ENCODE peak calls at places on chromosomes 3 and 15, in five cellular contexts. Y, O, A, L and M are unnamed samples.

GRCh38 chr3:142853270-142854163 is 35.4 kb downstream of the PCOLCE2 start:
- DNase-seq in O (peak), L (no peak), A (peak), Y (no peak), M (no peak)

GRCh38 chr15:36591534-36592411 is 12.3 kb downstream of the CDIN1 start:
- DNase-seq in L (no peak), Y (no peak), A (no peak), O (peak), M (no peak)

GRCh38 chr3:47877288-47877687 is 74.3 kb downstream of the DHX30 start:
- DNase-seq in L (no peak), O (no peak), A (no peak), Y (no peak), M (no peak)

GRCh38 chr3:188339410-188340295 is 185.7 kb downstream of the LPP start:
- DNase-seq in O (no peak), A (no peak), L (no peak), Y (peak), M (no peak)

GRCh38 chr3:126889276-126890201 is 93.4 kb upstream of the PLXNA1 start:
- DNase-seq in L (no peak), O (no peak), A (no peak), Y (no peak), M (no peak)

GRCh38 chr15:25527118-25527517 is 88.3 kb upstream of the UBE3A start:
- DNase-seq in A (no peak), L (no peak), O (no peak), Y (no peak), M (no peak)

GRCh38 chr15:27989428-27989827 is 109.7 kb downstream of the OCA2 start:
- DNase-seq in O (no peak), L (no peak), Y (peak), A (no peak), M (no peak)

GRCh38 chr3:117486709-117487394 is 777.3 kb downstream of the TUSC7 start:
- DNase-seq in L (peak), O (no peak), A (no peak), Y (no peak), M (no peak)

GRCh38 chr3:114557791-114558190 is 264.0 kb downstream of the TIGIT start:
- DNase-seq in Y (no peak), L (no peak), O (no peak), A (no peak), M (no peak)

GRCh38 chr15:33735637-33736247 is 232.6 kb upstream of the CHRM5 start:
- DNase-seq in O (peak), L (no peak), Y (peak), A (peak), M (peak)

GRCh38 chr15:66359740-66360139 is 3.3 kb upstream of the TIPIN start:
- DNase-seq in O (peak), Y (no peak), A (peak), L (peak), M (no peak)

GRCh38 chr3:171108066-171108465 is 81.5 kb upstream of the SLC2A2 start:
- DNase-seq in Y (no peak), L (no peak), O (peak), A (no peak), M (no peak)

GRCh38 chr3:52405601-52406115 is 39.2 kb downstream of the SEMA3G start:
- DNase-seq in L (no peak), O (no peak), Y (no peak), A (no peak), M (peak)

GRCh38 chr3:40476478-40477470 is at the start of gene ZNF619:
- DNase-seq in Y (peak), L (no peak), O (peak), A (peak), M (peak)

GRCh38 chr15:50128266-50128665 is 9.2 kb upstream of the ATP8B4 start:
- DNase-seq in A (no peak), L (no peak), Y (peak), O (peak), M (peak)

GRCh38 chr3:105424412-105425152 is 57.9 kb downstream of the ALCAM start:
- DNase-seq in A (no peak), L (no peak), O (no peak), Y (no peak), M (no peak)

GRCh38 chr3:56291244-56291680 is 177.0 kb downstream of the ERC2 start:
- DNase-seq in L (no peak), A (no peak), Y (no peak), O (no peak), M (no peak)

GRCh38 chr3:13528217-13528801 is 20.6 kb upstream of the FBLN2 start:
- DNase-seq in A (peak), L (no peak), Y (peak), O (peak), M (peak)

GRCh38 chr3:31077021-31077601 is 182.7 kb upstream of the GADL1 start:
- DNase-seq in A (peak), Y (no peak), L (no peak), O (peak), M (peak)

GRCh38 chr3:10542518-10542917 is 37.1 kb upstream of the ATP2B2 start:
- DNase-seq in A (no peak), O (no peak), Y (no peak), L (no peak), M (no peak)

GRCh38 chr15:50051811-50052419 is 67.1 kb downstream of the ATP8B4 start:
- DNase-seq in L (no peak), O (peak), A (peak), Y (peak), M (peak)

GRCh38 chr15:74312445-74313007 is 54.9 kb downstream of the CYP11A1 start:
- DNase-seq in L (no peak), Y (no peak), A (no peak), O (no peak), M (peak)

GRCh38 chr15:74315626-74316025 is 51.8 kb downstream of the CYP11A1 start:
- DNase-seq in L (peak), Y (no peak), O (no peak), A (no peak), M (peak)

GRCh38 chr15:74313889-74314288 is 53.6 kb downstream of the CYP11A1 start:
- DNase-seq in Y (no peak), L (no peak), O (no peak), A (no peak), M (no peak)

GRCh38 chr15:74316116-74316515 is 51.3 kb downstream of the CYP11A1 start:
- DNase-seq in L (no peak), Y (no peak), O (no peak), A (no peak), M (no peak)

DNA sequence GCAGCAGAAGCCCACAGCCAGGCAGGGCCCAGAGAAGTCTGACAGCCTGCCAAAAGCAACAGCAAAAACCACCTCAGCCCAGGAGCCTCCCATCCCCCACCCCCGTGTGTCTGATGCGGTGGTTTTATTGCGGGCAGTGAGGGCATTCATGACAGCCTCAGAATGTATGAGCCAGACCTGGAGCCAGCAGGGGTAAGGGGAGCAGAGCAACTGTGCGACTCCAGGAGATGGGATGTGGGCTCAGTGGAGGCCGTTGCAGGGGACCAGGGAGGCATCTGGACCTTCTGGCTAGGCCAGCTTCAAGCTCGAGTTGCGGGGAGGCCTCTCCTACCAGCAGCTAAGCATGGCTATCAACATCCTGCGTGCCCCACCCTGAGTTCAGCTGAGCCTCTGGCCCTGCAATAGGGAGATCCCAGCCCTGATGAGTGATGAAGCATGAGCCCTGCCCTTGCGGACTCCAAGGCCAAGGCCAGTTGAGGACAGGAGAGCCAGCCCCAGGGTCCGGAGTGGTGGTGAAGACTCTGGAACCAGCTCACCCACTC is 52.5 kb downstream of the CYP11A1 start:
- DNase-seq in L (no peak), A (no peak), O (no peak), Y (no peak), M (peak)
- TF ChIP-seq JUNB in L (no peak), A (no peak), O (no peak), Y (no peak), M (no peak)

DNA sequence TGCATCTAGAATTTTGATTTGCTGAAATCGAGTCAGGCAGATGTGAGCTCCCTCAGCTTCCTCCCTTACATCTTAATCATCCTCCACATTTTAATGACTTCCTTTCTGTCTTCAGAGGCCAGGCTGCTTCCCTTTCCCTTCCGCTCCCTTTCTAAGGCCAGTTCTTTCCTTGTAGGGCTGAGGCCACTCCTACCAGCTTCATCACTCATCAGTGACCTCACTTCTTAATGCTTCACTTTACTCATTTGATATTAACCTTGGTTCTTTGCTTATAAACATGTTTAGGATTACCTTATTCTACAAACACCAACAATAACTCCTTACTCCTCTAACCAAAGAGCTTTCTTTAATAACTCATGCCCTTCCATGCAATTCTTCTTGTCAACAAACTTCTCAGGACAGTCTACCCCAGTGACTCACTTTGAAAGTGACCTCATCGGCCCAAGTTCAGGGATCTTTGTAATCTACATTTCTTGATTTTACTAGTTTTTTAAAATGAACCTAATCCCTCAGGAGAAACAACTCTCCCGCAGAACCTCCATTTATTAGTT is 23.9 kb downstream of the ILDR1 start:
- DNase-seq in L (no peak), Y (no peak), A (no peak), O (peak), M (no peak)
- TF ChIP-seq JUNB in L (peak), Y (no peak), A (no peak), O (no peak), M (no peak)

GRCh38 chr3:148087601-148088371 is 609.9 kb upstream of the AGTR1 start:
- DNase-seq in L (no peak), O (no peak), Y (no peak), A (no peak), M (no peak)

GRCh38 chr3:148081926-148082325 is 615.8 kb upstream of the AGTR1 start:
- DNase-seq in L (no peak), O (no peak), Y (no peak), A (no peak), M (no peak)

GRCh38 chr3:148083501-148084267 is 614.0 kb upstream of the AGTR1 start:
- DNase-seq in A (no peak), O (no peak), Y (no peak), L (no peak), M (no peak)

GRCh38 chr3:148082881-148083280 is 614.8 kb upstream of the AGTR1 start:
- DNase-seq in A (no peak), L (no peak), O (no peak), Y (no peak), M (no peak)

DNA sequence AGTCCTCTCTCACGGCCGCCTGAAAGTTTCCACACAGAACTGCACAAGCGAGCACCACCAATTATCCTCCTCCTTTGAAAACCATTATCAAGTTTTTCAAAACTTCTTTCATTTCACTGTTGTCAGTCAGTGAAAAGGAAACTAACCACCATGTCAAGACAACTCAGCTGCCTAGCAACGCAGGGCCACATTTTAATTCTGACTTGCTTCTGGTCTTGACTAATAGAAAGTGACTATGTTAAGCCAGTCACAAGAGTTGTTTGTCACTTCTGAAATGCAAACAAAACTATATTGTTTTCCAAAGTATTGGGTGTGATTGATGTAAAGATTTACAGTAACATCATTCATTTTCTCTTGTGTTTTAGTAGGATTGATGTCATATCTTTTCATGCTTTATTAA is 612.8 kb upstream of the AGTR1 start:
- DNase-seq in A (no peak), L (peak), O (no peak), Y (no peak), M (no peak)
- TF ChIP-seq JUNB in A (no peak), L (no peak), O (no peak), Y (no peak), M (no peak)

GRCh38 chr15:101358895-101359294 is 63.8 kb upstream of the SNRPA1 start:
- DNase-seq in O (no peak), A (peak), Y (peak), L (no peak), M (no peak)
- TF ChIP-seq JUNB in O (no peak), A (no peak), Y (no peak), L (no peak), M (no peak)

DNA sequence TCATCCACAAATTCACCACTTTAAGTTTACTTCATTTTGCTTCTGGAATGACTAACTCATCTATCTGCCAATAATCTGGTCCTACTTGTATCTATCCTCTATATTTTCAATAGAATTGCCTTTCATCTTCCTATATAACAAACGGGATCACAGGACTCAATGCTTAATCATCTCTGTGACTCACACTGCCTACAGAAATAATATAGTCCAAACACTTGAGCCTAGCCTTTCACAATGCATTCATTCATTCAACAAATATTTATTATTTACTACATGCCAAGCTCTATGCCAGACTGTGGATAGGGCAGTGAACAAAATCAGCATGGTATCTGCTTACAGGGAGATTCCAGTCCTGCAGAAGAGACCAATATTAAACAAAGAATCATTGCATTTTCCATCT is 16.6 kb upstream of the AGTR1 start:
- DNase-seq in Y (no peak), O (peak), L (no peak), A (no peak), M (no peak)
- TF ChIP-seq JUNB in Y (no peak), O (no peak), L (no peak), A (no peak), M (no peak)

GRCh38 chr3:112390783-112391641 is 58.1 kb downstream of the CD200 start:
- DNase-seq in O (no peak), L (no peak), Y (peak), A (no peak), M (no peak)
- TF ChIP-seq JUNB in O (no peak), L (no peak), Y (no peak), A (no peak), M (no peak)

GRCh38 chr15:72784233-72784876 is 797 bp upstream of the ADPGK start:
- DNase-seq in L (peak), O (peak), Y (peak), A (peak), M (peak)

GRCh38 chr15:72786946-72787345 is 3.4 kb upstream of the ADPGK start:
- DNase-seq in O (no peak), Y (no peak), L (no peak), A (no peak), M (no peak)

GRCh38 chr15:72785452-72786243 is 2.1 kb upstream of the ADPGK start:
- DNase-seq in O (no peak), Y (no peak), L (no peak), A (no peak), M (no peak)

GRCh38 chr15:72787521-72787920 is 4.0 kb upstream of the ADPGK start:
- DNase-seq in L (no peak), O (no peak), Y (no peak), A (no peak), M (no peak)

GRCh38 chr15:72786244-72786641 is 2.7 kb upstream of the ADPGK start:
- DNase-seq in Y (no peak), A (no peak), O (no peak), L (no peak), M (no peak)
- TF ChIP-seq JUNB in Y (no peak), A (no peak), O (no peak), L (no peak), M (no peak)

DNA sequence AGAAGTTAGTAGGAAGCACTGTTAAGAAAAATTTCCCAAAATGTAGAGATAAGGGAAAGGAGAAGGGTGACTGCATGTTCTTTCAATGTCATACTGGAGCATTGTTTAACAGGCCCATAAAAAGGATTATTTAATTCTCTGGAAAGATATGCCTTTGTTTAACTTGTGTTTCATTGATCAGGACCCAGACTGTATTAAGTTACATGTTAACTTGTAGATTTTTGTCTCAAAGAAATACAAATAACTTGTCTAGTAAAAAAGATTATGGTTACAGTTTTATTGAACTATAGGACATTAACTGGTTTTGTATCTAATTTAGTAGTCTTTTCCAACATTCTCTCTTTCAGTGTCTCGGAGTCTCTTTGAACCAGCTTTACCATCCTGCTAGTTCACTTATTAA is 49.7 kb upstream of the LMOD3 start:
- DNase-seq in A (no peak), O (no peak), L (no peak), Y (no peak), M (no peak)
- TF ChIP-seq JUNB in A (no peak), O (no peak), L (no peak), Y (no peak), M (no peak)